ENCODE peak calls at places on chromosomes 5 and 9, in four cellular contexts. R is H1, J is HepG2, U is GM12878. V is an unnamed sample. For H3K27me3, the result is how much of the 10 kb centered on the place peaks cover.

GRCh38 chr5:170434953-170435605 is 45.9 kb upstream of the KCNMB1 start:
- DNase-seq in R (peak), J (peak), U (no peak), V (peak)

GRCh38 chr5:88785396-88786216 is 97.4 kb downstream of the MEF2C start:
- DNase-seq in R (peak), U (peak), J (no peak), V (peak)

GRCh38 chr9:89524888-89525385 is 27.0 kb upstream of the SEMA4D start:
- DNase-seq in R (no peak), J (no peak), U (no peak), V (no peak)

GRCh38 chr9:109274768-109275596 is 45.9 kb downstream of the EPB41L4B start:
- DNase-seq in J (no peak), R (no peak), U (no peak), V (no peak)

GRCh38 chr5:513216-514100 is 10.8 kb downstream of the SLC9A3 start:
- DNase-seq in J (no peak), R (no peak), U (no peak), V (no peak)

GRCh38 chr5:4699592-4699991 is 440.5 kb upstream of the ADAMTS16 start:
- DNase-seq in R (no peak), U (no peak), J (no peak), V (no peak)

GRCh38 chr5:84706678-84707641 is 322.3 kb upstream of the EDIL3 start:
- DNase-seq in U (peak), J (no peak), R (no peak), V (no peak)

GRCh38 chr9:86767373-86767772 is 179.9 kb downstream of the GAS1 start:
- DNase-seq in R (no peak), J (no peak), U (no peak), V (no peak)

GRCh38 chr5:69415584-69415958 is 655 bp downstream of the MARVELD2 start:
- DNase-seq in U (no peak), R (no peak), J (peak), V (no peak)

GRCh38 chr9:9752722-9753121 is 860.1 kb downstream of the PTPRD start:
- DNase-seq in R (no peak), U (no peak), J (peak), V (no peak)

GRCh38 chr5:17355585-17356346 is 138.3 kb downstream of the BASP1 start:
- DNase-seq in U (no peak), R (no peak), J (no peak), V (no peak)

GRCh38 chr5:111227226-111227782 is 3.1 kb downstream of the CAMK4 start:
- DNase-seq in R (no peak), J (no peak), U (no peak), V (no peak)

GRCh38 chr5:180395540-180396274 is 42.6 kb upstream of the GFPT2 start:
- DNase-seq in J (no peak), U (no peak), R (no peak), V (no peak)

GRCh38 chr9:121607434-121608248 is 43.8 kb upstream of the DAB2IP start:
- DNase-seq in J (peak), R (no peak), U (no peak), V (no peak)

GRCh38 chr5:77971965-77972544 is 195.9 kb upstream of the TBCA start:
- DNase-seq in U (no peak), R (no peak), J (no peak), V (no peak)

GRCh38 chr5:17228833-17229291 is 11.4 kb downstream of the BASP1 start:
- DNase-seq in R (no peak), J (no peak), U (peak), V (no peak)

GRCh38 chr5:90301248-90301647 is 108.3 kb downstream of the CETN3 start:
- DNase-seq in U (peak), J (no peak), R (no peak), V (no peak)

GRCh38 chr5:124057161-124057814 is 545.3 kb downstream of the CSNK1G3 start:
- DNase-seq in R (no peak), U (peak), J (no peak), V (no peak)

GRCh38 chr5:76403963-76404693 is 1.0 kb downstream of the IQGAP2 start:
- DNase-seq in U (peak), J (peak), R (peak), V (peak)

GRCh38 chr9:14238044-14238443 is 75.9 kb downstream of the NFIB start:
- DNase-seq in U (no peak), R (no peak), J (peak), V (peak)

GRCh38 chr5:175671013-175671412 is 13.1 kb downstream of the HRH2 start:
- DNase-seq in U (no peak), J (no peak), R (no peak), V (no peak)

GRCh38 chr5:111993242-111993641 is 236.2 kb upstream of the NREP start:
- DNase-seq in J (no peak), R (no peak), U (no peak), V (no peak)

GRCh38 chr9:34246453-34246852 is 67.6 kb downstream of the UBAP1 start:
- DNase-seq in J (no peak), R (no peak), U (no peak), V (no peak)
- TF ChIP-seq YY1 in J (no peak), R (no peak), U (no peak), V (no peak)

GRCh38 chr5:100827481-100827889 is 75.6 kb downstream of the ST8SIA4 start:
- DNase-seq in J (no peak), U (no peak), R (no peak), V (no peak)
- TF ChIP-seq SUZ12 in J (no peak), U (no peak), R (no peak), V (no peak)

GRCh38 chr9:124480621-124480981 is 26.6 kb downstream of the NR5A1 start:
- DNase-seq in U (no peak), J (peak), R (peak), V (peak)
- H3K27me3 ChIP-seq in U (under half), J (under half), R (under half), V (under half)

DNA sequence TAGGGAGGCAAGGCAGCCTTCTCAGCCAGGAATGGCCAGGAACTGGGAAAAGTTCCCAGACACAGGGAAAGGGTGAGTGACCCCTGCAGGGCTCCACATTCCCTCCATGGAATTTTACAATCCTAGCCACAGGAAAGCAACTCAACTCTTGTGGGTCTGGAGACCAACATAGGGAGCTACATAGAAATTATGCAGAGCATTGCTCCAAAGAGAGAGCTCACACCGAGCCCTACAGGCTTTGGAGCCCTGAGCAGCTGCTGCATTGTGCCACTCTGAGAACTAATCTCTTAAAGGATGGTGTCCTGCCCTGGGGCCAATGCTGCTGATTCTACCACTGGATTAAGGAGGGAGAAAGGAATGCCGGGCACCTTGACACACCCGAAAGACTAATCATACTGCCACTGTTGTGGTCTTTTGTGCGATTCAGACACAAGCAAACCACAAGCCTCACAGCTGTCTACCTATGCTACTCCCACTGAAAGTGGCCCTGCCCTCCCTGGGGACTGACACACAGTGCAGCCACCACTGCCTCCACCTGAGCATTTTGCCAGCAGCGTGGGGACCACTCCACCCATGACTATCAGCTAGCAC is 1089.8 kb upstream of the NUDT12 start:
- DNase-seq in J (no peak), R (no peak), U (no peak), V (no peak)
- TF ChIP-seq YY1 in J (no peak), R (no peak), U (no peak), V (no peak)

DNA sequence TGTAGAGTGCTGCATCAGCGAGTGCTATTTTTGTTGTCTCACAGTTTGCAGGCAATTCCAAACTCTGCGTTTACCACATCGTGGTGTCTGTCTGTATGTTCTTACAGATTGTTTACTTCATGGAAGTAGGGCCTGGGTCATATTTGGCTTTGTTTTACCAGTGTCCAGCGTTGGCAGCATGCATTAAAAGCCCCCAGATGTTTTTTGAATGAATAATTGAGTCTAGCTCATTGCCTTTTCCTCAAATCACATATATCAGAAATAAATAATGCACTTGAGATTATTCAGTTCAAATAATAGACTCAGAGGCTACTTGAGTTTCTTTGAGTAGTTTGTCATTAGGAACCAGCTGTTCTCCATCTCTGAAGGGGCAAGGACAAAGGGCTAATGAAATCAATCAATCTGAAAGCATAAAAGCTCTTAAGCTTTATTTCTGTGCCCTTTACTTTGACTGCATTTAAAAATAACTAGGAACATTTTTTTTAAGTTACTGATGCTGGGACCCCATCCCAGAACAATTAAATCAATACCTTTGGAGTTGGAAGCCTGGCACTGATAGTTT is 243.8 kb downstream of the CWC27 start:
- DNase-seq in R (no peak), J (no peak), U (no peak), V (no peak)
- TF ChIP-seq SUZ12 in R (no peak), J (no peak), U (no peak), V (no peak)

V was measured in NT2/D1.